ENCODE peak calls at places on chromosome 19, in eight cellular contexts. Q, L, P, M, I, X, H and C are unnamed samples. For H3K4me1, the result is how much of the 10 kb centered on the place peaks cover.

GRCh38 chr19:23002690-23003422 is at the start of gene ZNF728:
- DNase-seq in Q (peak), L (peak), P (no peak), M (peak), I (peak), X (no peak), H (no peak), C (no peak)

GRCh38 chr19:27657271-27658051 is 1555.5 kb downstream of the UQCRFS1 start:
- DNase-seq in Q (no peak), L (no peak), P (peak), M (no peak), I (no peak), X (no peak), H (no peak), C (no peak)

GRCh38 chr19:19131989-19132388 is 6.3 kb downstream of the TMEM161A start:
- DNase-seq in Q (no peak), L (no peak), P (no peak), M (no peak), I (no peak), X (no peak), H (no peak), C (no peak)

GRCh38 chr19:28744943-28745342 is 468.0 kb downstream of the UQCRFS1 start:
- DNase-seq in Q (no peak), L (no peak), P (no peak), M (no peak), I (no peak), X (no peak), H (no peak), C (no peak)

GRCh38 chr19:7789447-7789846 is 26.4 kb downstream of the CLEC4M start:
- DNase-seq in Q (no peak), L (peak), P (no peak), M (no peak), I (no peak), X (no peak), H (no peak), C (peak)

GRCh38 chr19:42419309-42419708 is 7.9 kb downstream of the LIPE start:
- DNase-seq in Q (no peak), L (no peak), P (no peak), M (no peak), I (no peak), X (no peak), H (no peak), C (peak)

GRCh38 chr19:51439021-51439465 is 19.2 kb downstream of the SIGLEC8 start:
- DNase-seq in Q (no peak), L (no peak), P (no peak), M (no peak), I (no peak), X (no peak), H (no peak), C (peak)

GRCh38 chr19:18833849-18834643 is 2.3 kb downstream of the UPF1 start:
- DNase-seq in Q (no peak), L (no peak), P (no peak), M (no peak), I (no peak), X (no peak), H (no peak), C (no peak)

GRCh38 chr19:2663920-2664571 is 38.4 kb downstream of the GNG7 start:
- DNase-seq in Q (no peak), L (no peak), P (peak), M (no peak), I (no peak), X (no peak), H (no peak), C (peak)

GRCh38 chr19:41847351-41848105 is 2.7 kb downstream of the DMRTC2 start:
- DNase-seq in Q (no peak), L (peak), P (no peak), M (no peak), I (no peak), X (no peak), H (no peak), C (no peak)

GRCh38 chr19:17806945-17807344 is 12.0 kb downstream of the B3GNT3 start:
- DNase-seq in Q (no peak), L (no peak), P (no peak), M (no peak), I (no peak), X (no peak), H (no peak), C (no peak)

GRCh38 chr19:1590641-1591397 is 1.8 kb downstream of the MBD3 start:
- DNase-seq in Q (no peak), L (no peak), P (no peak), M (no peak), I (no peak), X (no peak), H (no peak), C (no peak)

GRCh38 chr19:1592023-1592754 is 476 bp downstream of the MBD3 start:
- DNase-seq in Q (peak), L (peak), P (peak), M (peak), I (peak), X (peak), H (peak), C (peak)

GRCh38 chr19:1591421-1592022 is 1.1 kb downstream of the MBD3 start:
- DNase-seq in Q (no peak), L (no peak), P (no peak), M (no peak), I (no peak), X (no peak), H (no peak), C (no peak)

GRCh38 chr19:1587872-1588271 is 4.8 kb downstream of the MBD3 start:
- DNase-seq in Q (no peak), L (no peak), P (no peak), M (no peak), I (no peak), X (no peak), H (no peak), C (no peak)

GRCh38 chr19:1592755-1593628 is at the start of gene MBD3:
- DNase-seq in Q (peak), L (peak), P (peak), M (peak), I (peak), X (peak), H (peak), C (peak)
- TF ChIP-seq POLR2A in Q (no peak), L (no peak), P (no peak), M (no peak), I (peak), X (peak), H (peak), C (no peak)

GRCh38 chr19:35502751-35503150 is 10.7 kb downstream of the DMKN start:
- DNase-seq in Q (no peak), L (no peak), P (no peak), M (no peak), I (no peak), X (no peak), H (no peak), C (no peak)
- H3K4me1 ChIP-seq in Q (under half), L (under half), P (under half), M (under half), I (under half), X (under half), H (under half), C (under half)

DNA sequence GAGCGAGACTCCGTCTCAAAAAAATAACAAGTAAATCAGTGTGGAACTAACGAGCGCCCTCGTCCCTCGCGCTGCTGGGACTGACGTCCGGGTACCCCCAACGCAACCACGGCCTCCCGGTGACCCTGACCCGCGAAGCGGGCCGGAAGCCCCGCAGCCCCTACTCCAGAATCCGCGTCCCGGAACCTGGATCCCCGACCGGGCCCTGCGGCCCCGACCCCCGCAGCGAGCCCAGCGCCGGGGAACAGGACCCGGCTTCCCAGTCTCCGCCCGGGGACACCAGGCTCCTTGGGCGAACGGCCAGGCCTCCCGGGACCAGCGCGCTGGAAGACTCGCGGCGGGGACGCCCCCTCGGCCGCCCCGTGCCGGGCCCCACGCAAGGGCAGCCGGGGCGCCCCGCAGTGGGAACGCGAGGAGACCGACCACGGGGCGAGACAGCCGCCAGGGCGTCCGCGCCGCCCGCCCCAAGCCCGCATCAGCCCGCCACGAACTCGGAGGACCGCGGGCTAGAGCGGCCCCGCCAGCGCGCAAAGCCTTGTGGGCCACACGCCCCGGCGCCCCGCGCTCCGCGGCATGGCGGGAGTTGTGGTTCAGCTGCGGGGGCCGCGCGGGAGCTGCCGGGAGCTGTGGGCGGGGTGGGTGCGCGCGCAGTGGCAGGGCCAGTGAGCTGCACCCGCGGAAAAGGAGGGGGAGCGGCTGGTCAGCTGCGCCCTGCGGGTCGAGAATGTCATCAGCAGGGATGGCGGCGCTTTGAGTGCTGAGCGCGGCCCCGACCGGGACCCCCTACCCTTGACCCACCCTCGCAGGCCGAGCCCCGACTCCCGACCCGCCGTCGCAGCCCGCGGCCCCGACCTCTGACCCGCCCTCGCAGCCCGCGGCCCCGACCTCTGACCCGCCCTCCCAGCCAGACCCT is 7.5 kb upstream of the MADCAM1 start:
- DNase-seq in Q (peak), L (peak), P (peak), M (peak), I (peak), X (peak), H (peak), C (peak)
- TF ChIP-seq POLR2A in Q (peak), L (peak), P (no peak), M (peak), I (peak), X (peak), H (peak), C (peak)

DNA sequence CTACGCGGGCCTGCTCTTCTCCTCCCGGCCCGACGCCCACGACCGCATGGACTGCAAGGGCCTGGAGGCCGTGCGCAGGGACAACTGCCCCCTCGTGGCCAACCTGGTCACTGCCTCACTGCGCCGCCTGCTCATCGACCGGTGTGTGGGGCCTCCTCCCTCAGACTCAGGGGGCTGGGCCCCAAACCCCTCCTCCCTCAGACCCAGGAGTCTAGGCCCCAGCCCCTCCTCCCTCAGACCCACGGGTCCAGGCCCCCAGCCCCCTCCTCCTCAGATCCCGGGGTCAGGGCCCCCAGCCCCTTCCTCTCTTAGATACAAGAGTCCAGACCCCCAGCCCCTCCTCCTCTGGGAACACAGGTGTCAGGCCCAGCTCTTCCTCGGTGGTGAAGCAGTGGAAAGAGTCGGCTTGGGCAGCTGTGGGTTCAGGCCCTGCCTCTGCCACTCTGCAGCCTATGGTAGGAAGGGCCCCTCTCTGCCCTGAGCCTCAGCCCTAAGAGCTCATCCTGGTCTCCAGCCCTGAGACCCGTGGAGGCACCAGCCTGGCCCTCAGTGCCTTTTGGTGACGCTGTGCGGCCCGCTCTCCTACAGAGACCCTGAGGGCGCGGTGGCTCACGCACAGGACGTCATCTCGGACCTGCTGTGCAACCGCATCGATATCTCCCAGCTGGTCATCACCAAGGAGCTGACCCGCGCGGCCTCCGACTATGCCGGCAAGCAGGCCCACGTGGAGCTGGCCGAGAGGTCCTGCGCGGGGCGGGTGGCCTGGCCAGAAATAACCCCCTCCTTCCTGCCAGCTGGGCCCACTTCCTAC is 3.7 kb upstream of the SPIB start:
- DNase-seq in Q (peak), L (peak), P (peak), M (peak), I (peak), X (peak), H (peak), C (peak)
- H3K4me1 ChIP-seq in Q (under half), L (under half), P (under half), M (under half), I (under half), X (under half), H (under half), C (half or more)

GRCh38 chr19:57410748-57411671 is at the start of gene ZNF17:
- DNase-seq in Q (peak), L (peak), P (peak), M (peak), I (peak), X (peak), H (peak), C (peak)
- TF ChIP-seq POLR2A in Q (no peak), L (no peak), P (no peak), M (peak), I (peak), X (peak), H (peak), C (no peak)

GRCh38 chr19:38728752-38729541 is 15.3 kb downstream of the CAPN12 start:
- DNase-seq in Q (peak), L (peak), P (no peak), M (no peak), I (no peak), X (no peak), H (no peak), C (peak)
- H3K4me1 ChIP-seq in Q (under half), L (under half), P (under half), M (half or more), I (under half), X (under half), H (half or more), C (half or more)

DNA sequence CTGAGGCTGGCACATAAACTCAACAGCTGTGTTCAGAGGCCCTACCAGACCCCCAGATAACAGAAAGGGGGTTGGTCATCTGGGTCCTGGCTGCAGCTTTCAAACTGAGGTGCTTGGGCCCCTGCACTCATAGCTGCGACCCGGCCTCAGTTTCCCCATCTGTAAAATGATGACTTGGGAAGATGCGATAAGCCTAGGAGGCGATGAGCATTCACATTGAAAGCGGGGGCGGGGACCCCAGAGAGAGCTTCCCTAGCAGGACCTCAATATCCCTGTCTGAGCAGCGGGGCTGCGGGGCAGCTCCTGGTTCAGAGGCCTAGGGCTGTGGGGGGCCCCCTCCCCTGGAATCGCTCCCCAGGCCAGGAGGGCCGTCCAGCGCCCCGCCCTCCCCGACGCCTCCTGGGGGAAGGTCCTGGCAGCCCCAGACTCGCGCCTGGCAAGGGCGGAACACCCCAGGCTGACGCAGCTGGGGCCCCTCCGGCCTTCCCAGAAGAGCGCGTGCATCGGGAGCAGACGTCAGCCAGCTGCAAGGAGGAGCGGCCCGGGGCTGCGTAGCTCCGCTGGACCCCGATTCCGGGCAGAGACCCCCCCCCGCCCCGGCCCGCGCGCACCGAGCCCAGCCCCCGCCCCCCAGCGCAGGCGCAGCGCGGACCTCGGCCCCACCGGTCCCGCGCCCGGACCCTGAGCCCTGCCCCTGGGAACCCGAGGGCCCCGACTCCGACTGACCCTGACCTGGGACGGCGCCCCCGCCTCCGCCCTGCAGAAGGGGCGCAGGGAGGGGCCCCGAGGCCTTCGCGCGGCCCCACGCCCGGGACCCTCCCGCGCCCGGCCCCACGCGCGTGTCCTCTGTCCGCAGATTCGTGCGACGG is 3.5 kb downstream of the FSTL3 start:
- DNase-seq in Q (peak), L (peak), P (peak), M (peak), I (peak), X (no peak), H (peak), C (peak)
- TF ChIP-seq POLR2A in Q (no peak), L (no peak), P (no peak), M (no peak), I (no peak), X (no peak), H (no peak), C (no peak)

GRCh38 chr19:6058411-6059201 is 51.7 kb downstream of the RFX2 start:
- DNase-seq in Q (no peak), L (no peak), P (no peak), M (no peak), I (peak), X (no peak), H (no peak), C (no peak)

GRCh38 chr19:6056801-6057650 is 53.3 kb downstream of the RFX2 start:
- DNase-seq in Q (peak), L (no peak), P (peak), M (no peak), I (peak), X (no peak), H (peak), C (no peak)

GRCh38 chr19:6055013-6055795 is 55.1 kb downstream of the RFX2 start:
- DNase-seq in Q (no peak), L (no peak), P (no peak), M (no peak), I (no peak), X (no peak), H (no peak), C (no peak)

GRCh38 chr19:6057651-6058365 is 52.5 kb downstream of the RFX2 start:
- DNase-seq in Q (no peak), L (no peak), P (no peak), M (no peak), I (no peak), X (no peak), H (no peak), C (no peak)

GRCh38 chr19:6056282-6056741 is 54.0 kb downstream of the RFX2 start:
- DNase-seq in Q (no peak), L (no peak), P (no peak), M (no peak), I (no peak), X (no peak), H (no peak), C (no peak)
- H3K4me1 ChIP-seq in Q (under half), L (half or more), P (under half), M (half or more), I (under half), X (under half), H (under half), C (under half)

GRCh38 chr19:56671613-56671994 is at the start of gene ZNF835:
- DNase-seq in Q (peak), L (peak), P (peak), M (peak), I (peak), X (no peak), H (no peak), C (peak)
- TF ChIP-seq POLR2A in Q (peak), L (no peak), P (no peak), M (no peak), I (peak), X (no peak), H (no peak), C (peak)